ENCODE peak calls at places on chromosome 3, in four cellular contexts. One of them, this sample, is unnamed.

GRCh38 chr3:42306499-42306898 is 40.5 kb upstream of the CCK start:
- DNase-seq in heart left ventricle: no peak
- DNase-seq in stomach: no peak
- DNase-seq in Peyer's patch: no peak
- DNase-seq in this sample: no peak

GRCh38 chr3:195540526-195540925 is 2.6 kb downstream of the PPP1R2 start:
- DNase-seq in heart left ventricle: no peak
- DNase-seq in stomach: no peak
- DNase-seq in Peyer's patch: peak
- DNase-seq in this sample: no peak

GRCh38 chr3:184082465-184082864 is 14.4 kb upstream of the HTR3E start:
- DNase-seq in heart left ventricle: no peak
- DNase-seq in stomach: no peak
- DNase-seq in Peyer's patch: no peak
- DNase-seq in this sample: no peak

GRCh38 chr3:100463002-100463401 is 29.4 kb upstream of the TMEM45A start:
- DNase-seq in heart left ventricle: no peak
- DNase-seq in stomach: no peak
- DNase-seq in Peyer's patch: no peak
- DNase-seq in this sample: no peak

GRCh38 chr3:71581981-71582611 is 1.4 kb downstream of the FOXP1 start:
- DNase-seq in heart left ventricle: peak
- DNase-seq in stomach: peak
- DNase-seq in Peyer's patch: peak
- DNase-seq in this sample: peak

GRCh38 chr3:4467522-4467867 is 426 bp upstream of the SUMF1 start:
- DNase-seq in heart left ventricle: no peak
- DNase-seq in stomach: no peak
- DNase-seq in Peyer's patch: no peak
- DNase-seq in this sample: no peak

GRCh38 chr3:195068045-195068444 is 202.9 kb downstream of the XXYLT1 start:
- DNase-seq in heart left ventricle: no peak
- DNase-seq in stomach: no peak
- DNase-seq in Peyer's patch: no peak
- DNase-seq in this sample: no peak

GRCh38 chr3:129984124-129984523 is 9.6 kb downstream of the TRH start:
- DNase-seq in heart left ventricle: no peak
- DNase-seq in stomach: no peak
- DNase-seq in Peyer's patch: no peak
- DNase-seq in this sample: no peak

GRCh38 chr3:178350763-178351162 is 185.5 kb upstream of the KCNMB2 start:
- DNase-seq in heart left ventricle: no peak
- DNase-seq in stomach: no peak
- DNase-seq in Peyer's patch: no peak
- DNase-seq in this sample: no peak

GRCh38 chr3:123730816-123731215 is 146.0 kb upstream of the HACD2 start:
- DNase-seq in heart left ventricle: no peak
- DNase-seq in stomach: no peak
- DNase-seq in Peyer's patch: no peak
- DNase-seq in this sample: no peak

GRCh38 chr3:151999936-152000335 is 126.5 kb downstream of the SUCNR1 start:
- DNase-seq in heart left ventricle: no peak
- DNase-seq in stomach: no peak
- DNase-seq in Peyer's patch: no peak
- DNase-seq in this sample: no peak

GRCh38 chr3:195001961-195002861 is 268.7 kb downstream of the XXYLT1 start:
- DNase-seq in heart left ventricle: peak
- DNase-seq in stomach: peak
- DNase-seq in Peyer's patch: peak
- DNase-seq in this sample: no peak

GRCh38 chr3:170500995-170501394 is 82.3 kb downstream of the CLDN11 start:
- DNase-seq in heart left ventricle: no peak
- DNase-seq in stomach: no peak
- DNase-seq in Peyer's patch: no peak
- DNase-seq in this sample: no peak

GRCh38 chr3:76131396-76132153 is 346.2 kb upstream of the ZNF717 start:
- DNase-seq in heart left ventricle: no peak
- DNase-seq in stomach: no peak
- DNase-seq in Peyer's patch: no peak
- DNase-seq in this sample: no peak

GRCh38 chr3:184335661-184336483 is 1.5 kb upstream of the FAM131A start:
- DNase-seq in heart left ventricle: peak
- DNase-seq in stomach: peak
- DNase-seq in Peyer's patch: peak
- DNase-seq in this sample: peak

GRCh38 chr3:121834079-121834730 is 655 bp downstream of the IQCB1 start:
- DNase-seq in heart left ventricle: no peak
- DNase-seq in stomach: no peak
- DNase-seq in Peyer's patch: no peak
- DNase-seq in this sample: no peak

GRCh38 chr3:64185436-64185835 is 39.8 kb downstream of the PRICKLE2 start:
- DNase-seq in heart left ventricle: no peak
- DNase-seq in stomach: no peak
- DNase-seq in Peyer's patch: no peak
- DNase-seq in this sample: no peak

GRCh38 chr3:33131328-33132018 is 17.7 kb downstream of the CRTAP start:
- DNase-seq in heart left ventricle: no peak
- DNase-seq in stomach: peak
- DNase-seq in Peyer's patch: peak
- DNase-seq in this sample: no peak

GRCh38 chr3:101852315-101852714 is 3.0 kb downstream of the NFKBIZ start:
- DNase-seq in heart left ventricle: no peak
- DNase-seq in stomach: no peak
- DNase-seq in Peyer's patch: no peak
- DNase-seq in this sample: no peak

GRCh38 chr3:17183951-17184550 is 299.3 kb downstream of the PLCL2 start:
- DNase-seq in heart left ventricle: no peak
- DNase-seq in stomach: no peak
- DNase-seq in Peyer's patch: no peak
- DNase-seq in this sample: no peak

GRCh38 chr3:56547486-56547885 is 9.5 kb upstream of the CCDC66 start:
- DNase-seq in heart left ventricle: no peak
- DNase-seq in stomach: no peak
- DNase-seq in Peyer's patch: no peak
- DNase-seq in this sample: no peak

GRCh38 chr3:39804951-39805350 is 4.5 kb upstream of the MYRIP start:
- DNase-seq in heart left ventricle: no peak
- DNase-seq in stomach: no peak
- DNase-seq in Peyer's patch: no peak
- DNase-seq in this sample: no peak

GRCh38 chr3:127175272-127175671 is 17.7 kb upstream of the PRR23E start:
- DNase-seq in heart left ventricle: no peak
- DNase-seq in stomach: no peak
- DNase-seq in Peyer's patch: peak
- DNase-seq in this sample: no peak

GRCh38 chr3:194725346-194725745 is 39.7 kb downstream of the FAM43A start:
- DNase-seq in heart left ventricle: no peak
- DNase-seq in stomach: no peak
- DNase-seq in Peyer's patch: no peak
- DNase-seq in this sample: no peak

GRCh38 chr3:32821686-32822296 is 4.0 kb downstream of the TRIM71 start:
- DNase-seq in heart left ventricle: no peak
- DNase-seq in stomach: peak
- DNase-seq in Peyer's patch: no peak
- DNase-seq in this sample: no peak

GRCh38 chr3:171556574-171557145 is 96.5 kb upstream of the TNIK start:
- DNase-seq in heart left ventricle: no peak
- DNase-seq in stomach: no peak
- DNase-seq in Peyer's patch: no peak
- DNase-seq in this sample: no peak

GRCh38 chr3:109559389-109559788 is 222.0 kb upstream of the DPPA4 start:
- DNase-seq in heart left ventricle: no peak
- DNase-seq in stomach: no peak
- DNase-seq in Peyer's patch: no peak
- DNase-seq in this sample: no peak

GRCh38 chr3:10867384-10867783 is 51.4 kb downstream of the SLC6A11 start:
- DNase-seq in heart left ventricle: no peak
- DNase-seq in stomach: no peak
- DNase-seq in Peyer's patch: no peak
- DNase-seq in this sample: no peak

GRCh38 chr3:124597979-124598378 is 132.3 kb upstream of the UMPS start:
- DNase-seq in heart left ventricle: no peak
- DNase-seq in stomach: no peak
- DNase-seq in Peyer's patch: no peak
- DNase-seq in this sample: no peak

GRCh38 chr3:114231616-114232015 is 5.8 kb downstream of the ZNF80 start:
- DNase-seq in heart left ventricle: no peak
- DNase-seq in stomach: no peak
- DNase-seq in Peyer's patch: peak
- DNase-seq in this sample: no peak

GRCh38 chr3:23459915-23460546 is 256.9 kb downstream of the UBE2E2 start:
- DNase-seq in heart left ventricle: peak
- DNase-seq in stomach: no peak
- DNase-seq in Peyer's patch: no peak
- DNase-seq in this sample: peak

GRCh38 chr3:58051196-58051595 is 43.0 kb downstream of the FLNB start:
- DNase-seq in heart left ventricle: no peak
- DNase-seq in stomach: no peak
- DNase-seq in Peyer's patch: no peak
- DNase-seq in this sample: no peak

GRCh38 chr3:55490194-55490913 is 3.2 kb upstream of the WNT5A start:
- DNase-seq in heart left ventricle: no peak
- DNase-seq in stomach: no peak
- DNase-seq in Peyer's patch: no peak
- DNase-seq in this sample: no peak

GRCh38 chr3:129413687-129414506 is 14.5 kb downstream of the EFCAB12 start:
- DNase-seq in heart left ventricle: no peak
- DNase-seq in stomach: no peak
- DNase-seq in Peyer's patch: no peak
- DNase-seq in this sample: no peak

GRCh38 chr3:197499427-197499826 is 56.3 kb downstream of the BDH1 start:
- DNase-seq in heart left ventricle: no peak
- DNase-seq in stomach: no peak
- DNase-seq in Peyer's patch: no peak
- DNase-seq in this sample: no peak

GRCh38 chr3:159852821-159853505 is 135.7 kb upstream of the IL12A start:
- DNase-seq in heart left ventricle: peak
- DNase-seq in stomach: no peak
- DNase-seq in Peyer's patch: no peak
- DNase-seq in this sample: peak

GRCh38 chr3:135310317-135310716 is 515.3 kb downstream of the EPHB1 start:
- DNase-seq in heart left ventricle: no peak
- DNase-seq in stomach: no peak
- DNase-seq in Peyer's patch: no peak
- DNase-seq in this sample: no peak

GRCh38 chr3:78978037-78978436 is 789.8 kb downstream of the ROBO1 start:
- DNase-seq in heart left ventricle: no peak
- DNase-seq in stomach: no peak
- DNase-seq in Peyer's patch: no peak
- DNase-seq in this sample: no peak
- TF ChIP-seq CTCF in heart left ventricle: peak
- TF ChIP-seq CTCF in stomach: peak
- TF ChIP-seq CTCF in Peyer's patch: peak
- TF ChIP-seq CTCF in this sample: no peak

DNA sequence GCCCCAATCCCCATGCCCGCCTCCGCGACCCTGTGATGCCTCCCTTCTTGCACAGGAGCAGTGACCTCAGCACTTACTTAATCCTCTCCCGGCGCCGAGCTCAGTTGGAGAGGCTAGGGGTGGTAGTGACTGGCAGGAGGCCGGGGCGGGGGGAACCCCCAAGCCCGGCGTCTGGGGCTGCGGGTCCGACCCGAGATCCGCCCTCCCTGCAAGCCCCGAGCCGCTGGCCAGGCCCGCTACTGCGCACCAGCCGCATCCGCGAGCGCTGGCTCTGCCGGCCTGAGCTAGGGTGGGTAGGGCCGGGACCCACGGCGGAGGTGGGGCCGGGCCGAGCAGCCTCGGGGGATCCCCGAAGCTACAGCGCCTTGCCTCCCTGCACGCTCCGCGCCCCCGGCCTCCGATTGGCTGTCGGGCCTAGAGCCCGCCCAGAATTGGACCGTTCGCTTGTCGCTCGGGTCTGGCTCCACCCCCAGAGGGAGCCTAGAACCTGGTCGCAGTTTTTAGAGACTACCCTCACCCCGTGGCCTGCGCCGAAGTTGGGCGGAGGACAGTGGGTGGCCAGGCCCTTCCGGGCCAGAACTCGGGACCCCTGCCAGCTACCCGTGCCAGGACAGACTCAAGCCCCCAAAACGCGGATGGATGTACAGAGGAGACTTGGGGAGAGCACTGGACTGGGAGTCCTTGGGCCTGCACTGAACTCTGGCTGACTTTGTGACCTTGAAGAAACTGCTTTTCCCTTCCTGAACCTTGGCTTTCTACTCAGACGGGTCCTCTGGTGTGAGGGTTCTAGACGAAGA is at the start of gene C3orf18:
- DNase-seq in heart left ventricle: peak
- DNase-seq in stomach: peak
- DNase-seq in Peyer's patch: peak
- DNase-seq in this sample: peak
- TF ChIP-seq POLR2A in heart left ventricle: no peak
- TF ChIP-seq POLR2A in stomach: no peak
- TF ChIP-seq POLR2A in Peyer's patch: peak
- TF ChIP-seq POLR2A in this sample: peak

GRCh38 chr3:36124118-36124796 is 256.0 kb upstream of the STAC start:
- DNase-seq in heart left ventricle: no peak
- DNase-seq in stomach: no peak
- DNase-seq in Peyer's patch: no peak
- DNase-seq in this sample: no peak
- TF ChIP-seq CTCF in heart left ventricle: no peak
- TF ChIP-seq CTCF in stomach: no peak
- TF ChIP-seq CTCF in Peyer's patch: no peak
- TF ChIP-seq CTCF in this sample: no peak

DNA sequence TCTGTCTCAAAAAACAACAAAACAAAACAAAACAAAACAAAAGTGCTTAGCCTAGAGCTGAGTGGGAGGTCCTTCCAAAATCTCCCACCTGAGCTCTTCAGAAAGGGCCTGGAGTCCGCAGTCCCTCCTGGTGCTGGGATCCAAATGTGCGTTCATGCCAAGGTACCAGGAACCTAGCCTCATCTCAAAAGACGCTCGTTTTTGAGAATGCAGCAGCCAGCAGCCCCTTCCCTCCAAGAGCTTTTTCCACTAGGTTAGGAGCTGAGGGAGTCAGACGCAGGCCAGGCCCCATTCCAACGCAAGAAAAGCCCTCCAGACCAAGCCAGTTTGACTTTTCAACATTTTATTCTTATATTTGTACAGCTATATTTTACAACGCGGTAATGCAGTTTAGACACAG is 18.7 kb upstream of the RTP2 start:
- DNase-seq in heart left ventricle: no peak
- DNase-seq in stomach: no peak
- DNase-seq in Peyer's patch: no peak
- DNase-seq in this sample: no peak
- TF ChIP-seq POLR2A in heart left ventricle: no peak
- TF ChIP-seq POLR2A in stomach: no peak
- TF ChIP-seq POLR2A in Peyer's patch: no peak
- TF ChIP-seq POLR2A in this sample: no peak

DNA sequence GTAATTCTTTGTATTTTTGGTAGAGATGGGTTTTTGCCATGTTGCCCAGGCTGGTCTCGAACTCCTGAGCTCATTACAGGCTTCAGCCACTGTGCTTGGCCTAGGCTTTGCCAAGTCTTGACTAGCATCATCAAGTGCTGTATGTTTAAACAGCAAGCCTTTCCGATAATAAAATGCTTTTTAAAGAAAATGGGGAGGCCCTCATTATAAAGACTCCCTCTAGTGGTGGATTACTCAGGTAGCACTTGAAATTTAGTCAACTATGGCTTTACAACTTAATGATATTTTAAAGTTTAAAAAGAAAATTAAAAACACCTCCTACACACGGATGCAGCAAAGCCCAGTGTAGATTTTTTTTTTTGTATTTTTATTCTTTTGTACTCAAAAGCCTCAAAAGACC is 213.6 kb downstream of the GAP43 start:
- DNase-seq in heart left ventricle: no peak
- DNase-seq in stomach: no peak
- DNase-seq in Peyer's patch: no peak
- DNase-seq in this sample: no peak
- TF ChIP-seq CTCF in heart left ventricle: peak
- TF ChIP-seq CTCF in stomach: peak
- TF ChIP-seq CTCF in Peyer's patch: peak
- TF ChIP-seq CTCF in this sample: no peak